ENCODE peak calls at places on chromosomes 12 and 14, in eight cellular contexts. H is ovary; R is H1; L is CD8-positive, alpha-beta T cell; P is transverse colon; O is right lobe of liver; K is Panc1; D is thoracic aorta. I is an unnamed sample.

GRCh38 chr12:130465626-130466025 is 127.9 kb downstream of the PIWIL1 start:
- DNase-seq in H (no peak), R (no peak), L (no peak), P (no peak), O (peak), K (no peak), D (no peak), I (no peak)

GRCh38 chr12:54352022-54352531 is 12.2 kb downstream of the GPR84 start:
- DNase-seq in H (peak), R (peak), L (peak), P (peak), O (no peak), K (no peak), D (no peak), I (peak)

GRCh38 chr14:27528328-27528727 is 930.5 kb upstream of the NOVA1 start:
- DNase-seq in H (no peak), R (no peak), L (no peak), P (no peak), O (no peak), K (peak), D (no peak), I (no peak)

GRCh38 chr14:82861321-82861720 is 1327.7 kb upstream of the SEL1L start:
- DNase-seq in H (no peak), R (no peak), L (no peak), P (no peak), O (no peak), K (no peak), D (no peak), I (no peak)

GRCh38 chr12:51246254-51246853 is 7.7 kb downstream of the DAZAP2 start:
- DNase-seq in H (no peak), R (no peak), L (no peak), P (peak), O (no peak), K (no peak), D (no peak), I (no peak)

GRCh38 chr12:3604750-3605638 is 114.0 kb downstream of the PRMT8 start:
- DNase-seq in H (peak), R (peak), L (no peak), P (peak), O (no peak), K (no peak), D (no peak), I (peak)

GRCh38 chr14:30295980-30296379 is 263.0 kb upstream of the G2E3 start:
- DNase-seq in H (no peak), R (no peak), L (no peak), P (no peak), O (no peak), K (no peak), D (no peak), I (no peak)

GRCh38 chr12:107349008-107349747 is 255.8 kb upstream of the CRY1 start:
- DNase-seq in H (no peak), R (no peak), L (no peak), P (peak), O (no peak), K (peak), D (no peak), I (peak)

GRCh38 chr14:61388173-61388975 is 67.0 kb downstream of the PRKCH start:
- DNase-seq in H (no peak), R (no peak), L (no peak), P (no peak), O (no peak), K (no peak), D (no peak), I (no peak)

GRCh38 chr14:65296876-65297275 is 115.7 kb upstream of the FUT8 start:
- DNase-seq in H (no peak), R (no peak), L (no peak), P (no peak), O (no peak), K (no peak), D (no peak), I (no peak)

GRCh38 chr14:38121280-38121679 is 86.4 kb upstream of the SSTR1 start:
- DNase-seq in H (no peak), R (no peak), L (no peak), P (no peak), O (no peak), K (no peak), D (no peak), I (no peak)

GRCh38 chr14:64944861-64945260 is 2.3 kb upstream of the GPX2 start:
- DNase-seq in H (no peak), R (no peak), L (no peak), P (no peak), O (no peak), K (no peak), D (no peak), I (no peak)

GRCh38 chr14:68458840-68459469 is 333.9 kb downstream of the ZFP36L1 start:
- DNase-seq in H (no peak), R (no peak), L (no peak), P (peak), O (peak), K (no peak), D (no peak), I (peak)

GRCh38 chr12:59077153-59077930 is 157.0 kb upstream of the LRIG3 start:
- DNase-seq in H (no peak), R (no peak), L (no peak), P (peak), O (no peak), K (no peak), D (no peak), I (no peak)

GRCh38 chr14:55702501-55702900 is 122.5 kb downstream of the KTN1 start:
- DNase-seq in H (no peak), R (no peak), L (no peak), P (no peak), O (no peak), K (no peak), D (no peak), I (no peak)

GRCh38 chr12:12938541-12938940 is 13.4 kb downstream of the GPRC5D start:
- DNase-seq in H (no peak), R (no peak), L (no peak), P (no peak), O (no peak), K (no peak), D (no peak), I (no peak)

GRCh38 chr12:18422849-18423248 is 161.5 kb downstream of the PIK3C2G start:
- DNase-seq in H (no peak), R (no peak), L (no peak), P (no peak), O (no peak), K (no peak), D (no peak), I (no peak)

GRCh38 chr14:76720382-76720813 is 40.9 kb upstream of the VASH1 start:
- DNase-seq in H (peak), R (no peak), L (no peak), P (peak), O (peak), K (no peak), D (no peak), I (peak)

GRCh38 chr14:73759183-73759713 is 45.1 kb upstream of the PNMA1 start:
- DNase-seq in H (peak), R (no peak), L (peak), P (peak), O (peak), K (no peak), D (no peak), I (peak)

GRCh38 chr14:105012171-105012985 is 8.5 kb downstream of the CDCA4 start:
- DNase-seq in H (no peak), R (no peak), L (no peak), P (peak), O (no peak), K (no peak), D (no peak), I (no peak)

GRCh38 chr12:108447168-108447840 is 67.8 kb upstream of the FICD start:
- DNase-seq in H (no peak), R (no peak), L (no peak), P (no peak), O (no peak), K (no peak), D (no peak), I (no peak)

DNA sequence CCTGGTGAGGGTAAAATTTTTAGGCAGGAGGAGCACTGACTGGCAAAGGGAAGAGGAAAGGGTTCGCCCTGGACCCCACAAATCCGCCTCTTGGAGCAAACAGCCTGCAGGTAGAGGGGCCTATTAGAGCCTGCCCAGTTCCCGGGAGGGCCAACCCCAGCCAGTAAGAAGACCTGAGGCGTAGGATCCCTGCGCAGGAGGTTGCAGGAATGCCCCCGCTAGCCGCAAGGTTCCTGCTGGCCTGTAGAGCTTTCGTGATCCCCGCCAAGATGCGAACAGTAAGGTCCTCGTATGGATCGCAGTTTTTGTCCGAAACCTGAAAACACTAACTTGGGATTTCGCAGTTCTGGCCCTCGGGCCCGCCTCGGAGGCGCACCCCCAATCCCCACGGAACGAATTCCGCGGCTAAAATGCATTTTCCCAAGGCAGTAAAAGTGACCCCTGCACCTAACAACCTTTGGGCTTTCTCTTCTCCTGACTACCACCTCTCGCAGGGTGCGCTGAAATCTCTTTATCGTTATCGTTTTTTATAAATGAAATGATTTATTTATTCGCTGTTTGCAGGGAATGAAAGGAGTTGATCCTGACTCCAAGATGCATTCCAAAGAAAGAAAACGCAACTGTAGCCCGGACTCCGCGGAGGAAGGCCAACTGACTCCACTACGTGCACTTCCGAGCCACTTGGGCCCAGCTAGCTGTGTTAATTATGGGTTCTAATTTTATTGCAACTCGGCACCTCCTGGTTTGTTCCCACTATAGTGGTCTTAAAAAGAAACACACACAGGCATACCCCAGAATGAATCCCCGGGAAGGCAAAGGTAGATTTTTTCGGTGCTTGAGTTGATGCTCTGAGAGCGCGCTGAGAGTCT is 7.2 kb upstream of the PAX9 start:
- DNase-seq in H (no peak), R (no peak), L (no peak), P (no peak), O (no peak), K (no peak), D (no peak), I (no peak)
- TF ChIP-seq CTCF in H (no peak), R (no peak), L (no peak), P (no peak), O (no peak), K (no peak), D (no peak), I (no peak)

DNA sequence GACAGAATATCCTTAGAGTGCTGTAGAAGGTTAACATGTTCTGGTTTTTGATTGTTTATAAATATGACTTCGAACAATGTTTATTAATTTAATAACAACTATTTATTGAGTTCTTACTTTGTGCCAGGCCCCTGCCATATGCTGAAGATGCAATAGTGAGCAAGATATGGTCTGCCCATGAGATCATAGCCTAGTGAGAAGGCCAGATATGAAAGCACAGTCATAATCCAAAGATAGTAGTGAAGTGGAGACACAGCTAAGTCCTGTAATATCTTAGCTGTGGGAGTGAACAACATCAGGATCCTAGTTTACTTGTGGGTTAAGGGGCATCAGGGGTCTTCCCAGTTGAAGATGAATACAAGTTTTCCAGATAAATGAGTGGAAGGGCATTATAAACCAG is 189.4 kb upstream of the FBXO33 start:
- DNase-seq in H (no peak), R (no peak), L (no peak), P (no peak), O (no peak), K (no peak), D (no peak), I (no peak)
- H3K27ac ChIP-seq in H (no peak), R (no peak), L (no peak), P (no peak), O (no peak), K (no peak), D (no peak), I (no peak)

DNA sequence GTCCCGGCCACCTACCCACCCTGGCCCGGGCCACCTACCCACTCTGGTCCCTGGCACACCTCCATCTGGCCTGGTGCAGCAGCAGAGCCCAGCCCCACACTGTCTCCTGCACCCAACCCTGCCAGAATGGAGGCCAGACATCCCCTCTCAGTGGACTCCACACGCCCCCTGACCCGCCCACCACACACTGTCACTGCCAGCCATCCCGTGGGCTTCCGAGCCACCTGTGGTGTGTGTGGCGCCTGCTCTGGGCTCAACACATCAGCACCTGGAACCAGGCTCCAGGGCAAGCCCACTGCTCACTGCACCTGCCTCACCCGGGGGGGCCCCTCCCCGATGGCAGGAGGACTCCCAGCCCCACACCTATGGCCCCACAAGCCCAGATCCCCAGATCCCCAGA is 50.5 kb downstream of the FBRSL1 start:
- DNase-seq in H (no peak), R (no peak), L (no peak), P (no peak), O (no peak), K (no peak), D (no peak), I (no peak)
- H3K4me3 ChIP-seq in H (no peak), R (no peak), L (no peak), P (no peak), O (no peak), K (no peak), D (no peak), I (no peak)

DNA sequence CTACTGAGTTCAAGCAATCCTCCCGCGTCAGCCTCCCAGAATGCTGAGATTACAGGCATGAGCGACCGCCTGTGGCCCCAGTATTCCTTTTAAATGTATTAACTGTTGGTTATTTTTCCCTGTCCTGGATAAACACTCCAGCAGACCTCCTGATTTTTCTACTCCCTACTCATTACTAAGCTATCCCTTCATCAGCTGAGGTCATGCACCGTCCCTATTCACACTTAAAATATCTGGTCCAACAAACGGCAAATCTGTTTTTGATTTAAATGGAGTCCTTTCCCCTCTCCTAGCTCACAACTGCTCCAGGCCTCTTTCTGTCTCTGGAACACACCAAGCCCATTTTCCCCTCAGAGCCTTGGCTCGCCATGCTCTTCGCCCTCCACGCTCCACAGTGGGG is 1003.3 kb upstream of the TMEM132C start:
- DNase-seq in H (no peak), R (no peak), L (no peak), P (no peak), O (no peak), K (no peak), D (no peak), I (no peak)
- TF ChIP-seq CTCF in H (no peak), R (no peak), L (no peak), P (no peak), O (no peak), K (no peak), D (no peak), I (no peak)

GRCh38 chr14:32567543-32568384 is 238.7 kb downstream of the AKAP6 start:
- DNase-seq in H (no peak), R (no peak), L (no peak), P (no peak), O (no peak), K (no peak), D (no peak), I (no peak)
- H3K27ac ChIP-seq in H (no peak), R (no peak), L (no peak), P (no peak), O (no peak), K (no peak), D (peak), I (no peak)

GRCh38 chr14:33998263-33998662 is 47.4 kb upstream of the EGLN3 start:
- DNase-seq in H (no peak), R (no peak), L (no peak), P (no peak), O (no peak), K (no peak), D (no peak), I (no peak)
- H3K4me3 ChIP-seq in H (no peak), R (no peak), L (no peak), P (no peak), O (no peak), K (no peak), D (no peak), I (no peak)

GRCh38 chr12:122869207-122869973 is 26.5 kb downstream of the VPS37B start:
- DNase-seq in H (no peak), R (no peak), L (no peak), P (no peak), O (no peak), K (no peak), D (no peak), I (no peak)
- TF ChIP-seq CTCF in H (no peak), R (no peak), L (no peak), P (no peak), O (no peak), K (no peak), D (no peak), I (no peak)